ENCODE peak calls at places on chromosomes 13 and 19, in four cellular contexts. P is H54, J is GM04503, Q is A172. R is an unnamed sample.

GRCh38 chr19:31504221-31504620 is 155.0 kb upstream of the TSHZ3 start:
- DNase-seq in P (no peak), J (no peak), Q (no peak), R (no peak)

GRCh38 chr19:41991025-41991424 is 3.0 kb downstream of the ATP1A3 start:
- DNase-seq in P (no peak), J (no peak), Q (no peak), R (no peak)

GRCh38 chr13:78046349-78046748 is 127.7 kb upstream of the EDNRB start:
- DNase-seq in P (no peak), J (no peak), Q (no peak), R (no peak)

GRCh38 chr13:96948127-96948526 is 46.1 kb downstream of the OXGR1 start:
- DNase-seq in P (no peak), J (no peak), Q (no peak), R (no peak)

GRCh38 chr19:1214862-1215731 is 9.5 kb downstream of the STK11 start:
- DNase-seq in P (no peak), J (peak), Q (peak), R (no peak)

GRCh38 chr19:40519352-40520322 is 52.8 kb downstream of the SPTBN4 start:
- DNase-seq in P (no peak), J (no peak), Q (no peak), R (peak)

GRCh38 chr13:88552966-88553365 is 881.8 kb downstream of the SLITRK5 start:
- DNase-seq in P (no peak), J (no peak), Q (peak), R (no peak)

GRCh38 chr19:51640371-51640770 is 6.3 kb downstream of the SIGLEC14 start:
- DNase-seq in P (no peak), J (no peak), Q (no peak), R (no peak)

GRCh38 chr19:7478173-7478842 is 10.5 kb downstream of the PEX11G start:
- DNase-seq in P (no peak), J (no peak), Q (no peak), R (no peak)

GRCh38 chr19:17555929-17556813 is 722 bp downstream of the COLGALT1 start:
- DNase-seq in P (no peak), J (no peak), Q (peak), R (peak)

GRCh38 chr19:9597027-9597426 is 12.7 kb upstream of the ZNF121 start:
- DNase-seq in P (peak), J (peak), Q (peak), R (no peak)

GRCh38 chr19:4199699-4200293 is 17.3 kb downstream of the ANKRD24 start:
- DNase-seq in P (no peak), J (no peak), Q (no peak), R (peak)

GRCh38 chr19:17598953-17599352 is 43.5 kb downstream of the COLGALT1 start:
- DNase-seq in P (no peak), J (no peak), Q (no peak), R (no peak)

GRCh38 chr13:113576597-113576996 is 8.0 kb upstream of the TFDP1 start:
- DNase-seq in P (no peak), J (no peak), Q (no peak), R (no peak)

GRCh38 chr19:53982611-53983010 is 8.8 kb upstream of the CACNG6 start:
- DNase-seq in P (no peak), J (no peak), Q (peak), R (no peak)

GRCh38 chr19:45087531-45087930 is 5.4 kb upstream of the PPP1R37 start:
- DNase-seq in P (no peak), J (no peak), Q (no peak), R (no peak)

GRCh38 chr19:44808463-44809371 is at the start of gene BCAM:
- DNase-seq in P (no peak), J (no peak), Q (peak), R (peak)

GRCh38 chr13:66689037-66689619 is 541.0 kb downstream of the PCDH9 start:
- DNase-seq in P (no peak), J (no peak), Q (no peak), R (peak)

GRCh38 chr13:78022164-78022877 is 103.7 kb upstream of the EDNRB start:
- DNase-seq in P (peak), J (no peak), Q (peak), R (no peak)

GRCh38 chr13:85698236-85698635 is 101.0 kb downstream of the SLITRK6 start:
- DNase-seq in P (no peak), J (no peak), Q (no peak), R (no peak)

GRCh38 chr13:89925107-89925506 is 1422.4 kb upstream of the MIR17HG start:
- DNase-seq in P (no peak), J (no peak), Q (peak), R (peak)

R was measured in NCI-H146.